ENCODE peak calls at places on chromosome 12, in seven cellular contexts. E is CD4-positive, CD25-positive, alpha-beta regulatory T cell; T is ovary; I is heart left ventricle; M is ascending aorta; U is cardiac muscle cell; L is body of pancreas. W is an unnamed sample. For H3K4me1, the result is how much of the 10 kb centered on the place peaks cover.

GRCh38 chr12:57521475-57522018 is 1.1 kb upstream of the MBD6 start:
- DNase-seq in E (no peak), T (peak), I (no peak), M (no peak), U (peak), L (peak), W (peak)

GRCh38 chr12:101935769-101936741 is 58.7 kb downstream of the DRAM1 start:
- DNase-seq in E (peak), T (peak), I (peak), M (peak), U (peak), L (peak), W (no peak)

GRCh38 chr12:100919116-100919515 is 124.5 kb downstream of the ANO4 start:
- DNase-seq in E (no peak), T (no peak), I (no peak), M (no peak), U (no peak), L (no peak), W (peak)

GRCh38 chr12:12070674-12071661 is at the start of gene BCL2L14:
- DNase-seq in E (peak), T (no peak), I (no peak), M (no peak), U (no peak), L (peak), W (no peak)

GRCh38 chr12:46386877-46387629 is 14.5 kb upstream of the SLC38A2 start:
- DNase-seq in E (no peak), T (no peak), I (peak), M (no peak), U (peak), L (peak), W (no peak)

GRCh38 chr12:40202095-40203059 is 22.4 kb upstream of the LRRK2 start:
- DNase-seq in E (no peak), T (no peak), I (no peak), M (no peak), U (no peak), L (no peak), W (no peak)

GRCh38 chr12:72465940-72466630 is 193.9 kb downstream of the TRHDE start:
- DNase-seq in E (no peak), T (no peak), I (no peak), M (no peak), U (no peak), L (peak), W (no peak)

GRCh38 chr12:93109794-93110203 is 180.7 kb upstream of the EEA1 start:
- DNase-seq in E (no peak), T (peak), I (no peak), M (no peak), U (no peak), L (no peak), W (no peak)

GRCh38 chr12:30963709-30964564 is 37.4 kb downstream of the TSPAN11 start:
- DNase-seq in E (no peak), T (no peak), I (peak), M (no peak), U (no peak), L (no peak), W (no peak)

GRCh38 chr12:3273409-3273853 is 196.3 kb downstream of the TSPAN9 start:
- DNase-seq in E (no peak), T (no peak), I (no peak), M (no peak), U (no peak), L (no peak), W (no peak)

GRCh38 chr12:107645630-107646333 is 39.8 kb upstream of the PWP1 start:
- DNase-seq in E (no peak), T (no peak), I (no peak), M (no peak), U (peak), L (no peak), W (no peak)

GRCh38 chr12:121578230-121579189 is 2.3 kb downstream of the KDM2B start:
- DNase-seq in E (peak), T (peak), I (peak), M (no peak), U (peak), L (no peak), W (peak)

GRCh38 chr12:24600559-24600958 is 348.3 kb downstream of the BCAT1 start:
- DNase-seq in E (no peak), T (no peak), I (no peak), M (no peak), U (no peak), L (no peak), W (no peak)

GRCh38 chr12:1575287-1575798 is 19.0 kb downstream of the FBXL14 start:
- DNase-seq in E (no peak), T (peak), I (no peak), M (no peak), U (peak), L (no peak), W (no peak)

GRCh38 chr12:1573960-1574862 is 20.2 kb downstream of the FBXL14 start:
- DNase-seq in E (no peak), T (no peak), I (no peak), M (no peak), U (no peak), L (no peak), W (no peak)

GRCh38 chr12:1574863-1575254 is 19.5 kb downstream of the FBXL14 start:
- DNase-seq in E (no peak), T (no peak), I (no peak), M (no peak), U (no peak), L (no peak), W (no peak)

GRCh38 chr12:1576410-1577240 is 17.8 kb downstream of the FBXL14 start:
- DNase-seq in E (no peak), T (peak), I (no peak), M (no peak), U (peak), L (peak), W (peak)

GRCh38 chr12:1575799-1576401 is 18.5 kb downstream of the FBXL14 start:
- DNase-seq in E (no peak), T (no peak), I (no peak), M (no peak), U (peak), L (peak), W (no peak)
- H3K4me1 ChIP-seq in E (under half), T (under half), I (under half), M (under half), U (half or more), L (under half), W (under half)

GRCh38 chr12:112005419-112006395 is 7.3 kb downstream of the TMEM116 start:
- DNase-seq in E (no peak), T (no peak), I (no peak), M (no peak), U (peak), L (peak), W (no peak)
- H3K4me1 ChIP-seq in E (under half), T (under half), I (under half), M (under half), U (under half), L (under half), W (under half)

GRCh38 chr12:111407371-111408115 is 1.8 kb downstream of the SH2B3 start:
- DNase-seq in E (no peak), T (no peak), I (no peak), M (no peak), U (no peak), L (no peak), W (no peak)

GRCh38 chr12:111408116-111408440 is 2.4 kb downstream of the SH2B3 start:
- DNase-seq in E (no peak), T (no peak), I (no peak), M (no peak), U (no peak), L (no peak), W (no peak)

GRCh38 chr12:111410229-111411186 is 4.8 kb downstream of the SH2B3 start:
- DNase-seq in E (no peak), T (no peak), I (no peak), M (peak), U (peak), L (no peak), W (no peak)

GRCh38 chr12:111409403-111410228 is 3.9 kb downstream of the SH2B3 start:
- DNase-seq in E (no peak), T (peak), I (peak), M (peak), U (peak), L (peak), W (no peak)

GRCh38 chr12:111408686-111409402 is 3.1 kb downstream of the SH2B3 start:
- DNase-seq in E (no peak), T (no peak), I (no peak), M (no peak), U (no peak), L (no peak), W (no peak)
- H3K4me1 ChIP-seq in E (half or more), T (under half), I (half or more), M (under half), U (under half), L (half or more), W (under half)

GRCh38 chr12:27971606-27972005 is 927 bp downstream of the PTHLH start:
- DNase-seq in E (no peak), T (no peak), I (no peak), M (no peak), U (no peak), L (no peak), W (no peak)

GRCh38 chr12:27975222-27976136 is 2.9 kb upstream of the PTHLH start:
- DNase-seq in E (no peak), T (no peak), I (peak), M (no peak), U (peak), L (peak), W (no peak)

GRCh38 chr12:27974735-27975221 is 2.2 kb upstream of the PTHLH start:
- DNase-seq in E (no peak), T (no peak), I (no peak), M (no peak), U (peak), L (no peak), W (no peak)

GRCh38 chr12:27972721-27973120 is at the start of gene PTHLH:
- DNase-seq in E (no peak), T (no peak), I (no peak), M (no peak), U (no peak), L (no peak), W (no peak)

GRCh38 chr12:27973487-27973890 is 956 bp upstream of the PTHLH start:
- DNase-seq in E (no peak), T (no peak), I (no peak), M (no peak), U (peak), L (no peak), W (no peak)
- H3K4me1 ChIP-seq in E (under half), T (under half), I (under half), M (under half), U (under half), L (under half), W (under half)

GRCh38 chr12:18754118-18754707 is 16.3 kb downstream of the CAPZA3 start:
- DNase-seq in E (no peak), T (no peak), I (no peak), M (no peak), U (no peak), L (no peak), W (no peak)
- H3K4me1 ChIP-seq in E (under half), T (under half), I (under half), M (under half), U (under half), L (under half), W (under half)

W was measured in HAP-1.